ENCODE peak calls at places on chromosomes 3 and 15, in seven cellular contexts. D is upper lobe of left lung; O is left ventricle myocardium inferior; Q is activated CD8-positive, alpha-beta T cell treated with anti-CD3 and anti-CD28 coated beads for 36 hours; C is dorsolateral prefrontal cortex; E is EL; J is EH. X is an unnamed sample.

GRCh38 chr15:74410502-74410901 is 23.3 kb downstream of the SEMA7A start:
- DNase-seq in D (no peak), O (no peak), Q (no peak), C (no peak), E (no peak), J (no peak), X (no peak)

GRCh38 chr15:67670647-67671305 is 128.3 kb downstream of the MAP2K5 start:
- DNase-seq in D (no peak), O (no peak), Q (no peak), C (no peak), E (no peak), J (no peak), X (no peak)

GRCh38 chr15:85289677-85290365 is 90.6 kb upstream of the AKAP13 start:
- DNase-seq in D (peak), O (peak), Q (peak), C (peak), E (peak), J (peak), X (no peak)

GRCh38 chr3:72678892-72679291 is 169.4 kb downstream of the SHQ1 start:
- DNase-seq in D (no peak), O (no peak), Q (peak), C (no peak), E (peak), J (no peak), X (no peak)

GRCh38 chr3:49333091-49333490 is 6.8 kb downstream of the USP4 start:
- DNase-seq in D (peak), O (no peak), Q (no peak), C (no peak), E (no peak), J (peak), X (peak)

GRCh38 chr3:179729086-179729485 is 76.2 kb downstream of the USP13 start:
- DNase-seq in D (no peak), O (no peak), Q (no peak), C (no peak), E (no peak), J (no peak), X (no peak)

GRCh38 chr15:73632670-73633058 is 525 bp downstream of the NPTN start:
- DNase-seq in D (peak), O (peak), Q (no peak), C (no peak), E (no peak), J (no peak), X (no peak)

GRCh38 chr15:39013262-39013661 is 448.6 kb upstream of the RASGRP1 start:
- DNase-seq in D (no peak), O (no peak), Q (no peak), C (no peak), E (no peak), J (no peak), X (no peak)

GRCh38 chr3:187041362-187042061 is 97.8 kb downstream of the RPL39L start:
- DNase-seq in D (no peak), O (no peak), Q (peak), C (no peak), E (peak), J (peak), X (peak)

GRCh38 chr3:136898549-136898948 is 36.5 kb downstream of the NCK1 start:
- DNase-seq in D (no peak), O (no peak), Q (no peak), C (no peak), E (no peak), J (no peak), X (no peak)

GRCh38 chr3:49719214-49719884 is at the start of gene AMIGO3:
- DNase-seq in D (peak), O (peak), Q (peak), C (peak), E (peak), J (peak), X (peak)

GRCh38 chr15:34610388-34610787 is 26.9 kb upstream of the GOLGA8B start:
- DNase-seq in D (no peak), O (no peak), Q (no peak), C (no peak), E (no peak), J (peak), X (no peak)

GRCh38 chr15:26075770-26076169 is 212.6 kb upstream of the ATP10A start:
- DNase-seq in D (no peak), O (no peak), Q (no peak), C (no peak), E (no peak), J (no peak), X (peak)

GRCh38 chr3:58742239-58742638 is 75.7 kb upstream of the FAM3D start:
- DNase-seq in D (no peak), O (no peak), Q (no peak), C (no peak), E (no peak), J (no peak), X (no peak)

GRCh38 chr3:32110233-32110760 is 3.9 kb downstream of the GPD1L start:
- DNase-seq in D (peak), O (no peak), Q (no peak), C (no peak), E (no peak), J (no peak), X (no peak)

GRCh38 chr15:63522143-63522531 is 17.7 kb downstream of the USP3 start:
- DNase-seq in D (no peak), O (no peak), Q (no peak), C (no peak), E (no peak), J (peak), X (no peak)

GRCh38 chr3:153257673-153258351 is 95.8 kb downstream of the RAP2B start:
- DNase-seq in D (no peak), O (no peak), Q (no peak), C (no peak), E (peak), J (peak), X (no peak)

GRCh38 chr3:42503251-42503924 is 945 bp downstream of the VIPR1 start:
- DNase-seq in D (peak), O (no peak), Q (no peak), C (no peak), E (no peak), J (no peak), X (no peak)

GRCh38 chr15:39741258-39741657 is 41.4 kb downstream of the FSIP1 start:
- DNase-seq in D (no peak), O (no peak), Q (no peak), C (no peak), E (no peak), J (no peak), X (no peak)

GRCh38 chr15:51046799-51047449 is 47.8 kb downstream of the TNFAIP8L3 start:
- DNase-seq in D (no peak), O (peak), Q (no peak), C (no peak), E (peak), J (peak), X (no peak)

GRCh38 chr15:63610209-63610841 is 13.1 kb downstream of the FBXL22 start:
- DNase-seq in D (peak), O (peak), Q (peak), C (peak), E (peak), J (peak), X (peak)

GRCh38 chr3:9201278-9201677 is 48.2 kb downstream of the SRGAP3 start:
- DNase-seq in D (no peak), O (no peak), Q (no peak), C (no peak), E (no peak), J (peak), X (no peak)

GRCh38 chr3:132735589-132735988 is 13.4 kb upstream of the NPHP3 start:
- DNase-seq in D (no peak), O (no peak), Q (no peak), C (no peak), E (no peak), J (no peak), X (no peak)

X was measured in MV-4-11.